ENCODE peak calls at places on chromosome 21, in five cellular contexts. One of them, this sample, is unnamed.

GRCh38 chr21:20856926-20857325 is 141.3 kb upstream of the NCAM2 start:
- DNase-seq in kidney: no peak
- DNase-seq in HFF-Myc: no peak
- DNase-seq in endodermal cell: peak; percentile 45
- DNase-seq in fibroblast of the aortic adventitia: no peak
- DNase-seq in this sample: no peak

GRCh38 chr21:36347962-36348328 is 27.9 kb downstream of the MORC3 start:
- DNase-seq in kidney: no peak
- DNase-seq in HFF-Myc: no peak
- DNase-seq in endodermal cell: no peak
- DNase-seq in fibroblast of the aortic adventitia: peak; percentile 38
- DNase-seq in this sample: peak; percentile 13

GRCh38 chr21:34669149-34669879 is 520 bp downstream of the CLIC6 start:
- DNase-seq in kidney: peak; percentile 78
- DNase-seq in HFF-Myc: no peak
- DNase-seq in endodermal cell: peak; percentile 63
- DNase-seq in fibroblast of the aortic adventitia: no peak
- DNase-seq in this sample: no peak

GRCh38 chr21:29634410-29634809 is 305.4 kb downstream of the GRIK1 start:
- DNase-seq in kidney: no peak
- DNase-seq in HFF-Myc: no peak
- DNase-seq in endodermal cell: no peak
- DNase-seq in fibroblast of the aortic adventitia: no peak
- DNase-seq in this sample: no peak

GRCh38 chr21:15174923-15175322 is 110.1 kb upstream of the NRIP1 start:
- DNase-seq in kidney: no peak
- DNase-seq in HFF-Myc: no peak
- DNase-seq in endodermal cell: no peak
- DNase-seq in fibroblast of the aortic adventitia: no peak
- DNase-seq in this sample: no peak

GRCh38 chr21:15164678-15165303 is 100.0 kb upstream of the NRIP1 start:
- DNase-seq in kidney: no peak
- DNase-seq in HFF-Myc: no peak
- DNase-seq in endodermal cell: no peak
- DNase-seq in fibroblast of the aortic adventitia: no peak
- DNase-seq in this sample: no peak

GRCh38 chr21:32392299-32392879 is 423 bp downstream of the URB1 start:
- DNase-seq in kidney: no peak
- DNase-seq in HFF-Myc: no peak
- DNase-seq in endodermal cell: no peak
- DNase-seq in fibroblast of the aortic adventitia: no peak
- DNase-seq in this sample: no peak

GRCh38 chr21:41251961-41252642 is 64.5 kb upstream of the FAM3B start:
- DNase-seq in kidney: no peak
- DNase-seq in HFF-Myc: no peak
- DNase-seq in endodermal cell: peak; percentile 17
- DNase-seq in fibroblast of the aortic adventitia: peak; percentile 85
- DNase-seq in this sample: peak; percentile 12

GRCh38 chr21:15301014-15301413 is 236.2 kb upstream of the NRIP1 start:
- DNase-seq in kidney: no peak
- DNase-seq in HFF-Myc: no peak
- DNase-seq in endodermal cell: no peak
- DNase-seq in fibroblast of the aortic adventitia: peak; percentile 19
- DNase-seq in this sample: no peak

GRCh38 chr21:33478858-33479678 is 706 bp downstream of the TMEM50B start:
- DNase-seq in kidney: peak; percentile 83
- DNase-seq in HFF-Myc: no peak
- DNase-seq in endodermal cell: peak; percentile 85
- DNase-seq in fibroblast of the aortic adventitia: peak; percentile 22
- DNase-seq in this sample: peak; percentile 23

GRCh38 chr21:33657124-33657842 is 15.0 kb downstream of the ITSN1 start:
- DNase-seq in kidney: no peak
- DNase-seq in HFF-Myc: no peak
- DNase-seq in endodermal cell: peak; percentile 24
- DNase-seq in fibroblast of the aortic adventitia: peak; percentile 22
- DNase-seq in this sample: no peak

GRCh38 chr21:31732891-31733520 is 1.1 kb upstream of the SCAF4 start:
- DNase-seq in kidney: no peak
- DNase-seq in HFF-Myc: no peak
- DNase-seq in endodermal cell: peak; percentile 71
- DNase-seq in fibroblast of the aortic adventitia: no peak
- DNase-seq in this sample: no peak

GRCh38 chr21:32336711-32337110 is 38.1 kb downstream of the MRAP start:
- DNase-seq in kidney: no peak
- DNase-seq in HFF-Myc: no peak
- DNase-seq in endodermal cell: peak; percentile 32
- DNase-seq in fibroblast of the aortic adventitia: no peak
- DNase-seq in this sample: peak; percentile 29

GRCh38 chr21:33302055-33302454 is 22.7 kb upstream of the IFNAR1 start:
- DNase-seq in kidney: no peak
- DNase-seq in HFF-Myc: no peak
- DNase-seq in endodermal cell: no peak
- DNase-seq in fibroblast of the aortic adventitia: no peak
- DNase-seq in this sample: no peak

GRCh38 chr21:29155118-29155932 is 24.9 kb downstream of the MAP3K7CL start:
- DNase-seq in kidney: peak; percentile 84
- DNase-seq in HFF-Myc: no peak
- DNase-seq in endodermal cell: peak; percentile 77
- DNase-seq in fibroblast of the aortic adventitia: peak; percentile 97
- DNase-seq in this sample: peak; percentile 64

GRCh38 chr21:31872452-31873274 is at the start of gene HUNK:
- DNase-seq in kidney: peak; percentile 84
- DNase-seq in HFF-Myc: no peak
- DNase-seq in endodermal cell: peak; percentile 88
- DNase-seq in fibroblast of the aortic adventitia: peak; percentile 10
- DNase-seq in this sample: no peak

GRCh38 chr21:14712121-14712520 is 166.0 kb upstream of the SAMSN1 start:
- DNase-seq in kidney: no peak
- DNase-seq in HFF-Myc: no peak
- DNase-seq in endodermal cell: no peak
- DNase-seq in fibroblast of the aortic adventitia: no peak
- DNase-seq in this sample: no peak

GRCh38 chr21:39109596-39110210 is 73.5 kb downstream of the PSMG1 start:
- DNase-seq in kidney: no peak
- DNase-seq in HFF-Myc: no peak
- DNase-seq in endodermal cell: no peak
- DNase-seq in fibroblast of the aortic adventitia: no peak
- DNase-seq in this sample: no peak

GRCh38 chr21:19565587-19565986 is 1162.0 kb upstream of the TMPRSS15 start:
- DNase-seq in kidney: no peak
- DNase-seq in HFF-Myc: no peak
- DNase-seq in endodermal cell: no peak
- DNase-seq in fibroblast of the aortic adventitia: no peak
- DNase-seq in this sample: no peak

GRCh38 chr21:43867936-43868335 is 2.9 kb downstream of the AGPAT3 start:
- DNase-seq in kidney: no peak
- DNase-seq in HFF-Myc: no peak
- DNase-seq in endodermal cell: no peak
- DNase-seq in fibroblast of the aortic adventitia: no peak
- DNase-seq in this sample: no peak

GRCh38 chr21:35850542-35851103 is 209.7 kb downstream of the SETD4 start:
- DNase-seq in kidney: no peak
- DNase-seq in HFF-Myc: no peak
- DNase-seq in endodermal cell: peak; percentile 25
- DNase-seq in fibroblast of the aortic adventitia: no peak
- DNase-seq in this sample: peak; percentile 1

GRCh38 chr21:32114434-32115063 is 164.3 kb downstream of the MIS18A start:
- DNase-seq in kidney: no peak
- DNase-seq in HFF-Myc: peak; percentile 72
- DNase-seq in endodermal cell: no peak
- DNase-seq in fibroblast of the aortic adventitia: no peak
- DNase-seq in this sample: no peak

GRCh38 chr21:8994640-8995511 is 1526.5 kb upstream of the TPTE start:
- DNase-seq in kidney: no peak
- DNase-seq in HFF-Myc: no peak
- DNase-seq in endodermal cell: no peak
- DNase-seq in fibroblast of the aortic adventitia: no peak
- DNase-seq in this sample: no peak

GRCh38 chr21:41361053-41361785 is 608 bp upstream of the MX2 start:
- DNase-seq in kidney: peak; percentile 51
- DNase-seq in HFF-Myc: no peak
- DNase-seq in endodermal cell: peak; percentile 42
- DNase-seq in fibroblast of the aortic adventitia: no peak
- DNase-seq in this sample: no peak

GRCh38 chr21:39141502-39141901 is 41.7 kb downstream of the PSMG1 start:
- DNase-seq in kidney: no peak
- DNase-seq in HFF-Myc: peak; percentile 79
- DNase-seq in endodermal cell: no peak
- DNase-seq in fibroblast of the aortic adventitia: peak; percentile 25
- DNase-seq in this sample: no peak

GRCh38 chr21:39818557-39818956 is 48.7 kb upstream of the PCP4 start:
- DNase-seq in kidney: no peak
- DNase-seq in HFF-Myc: no peak
- DNase-seq in endodermal cell: no peak
- DNase-seq in fibroblast of the aortic adventitia: no peak
- DNase-seq in this sample: no peak

GRCh38 chr21:27799861-27800260 is 833.0 kb upstream of the ADAMTS5 start:
- DNase-seq in kidney: no peak
- DNase-seq in HFF-Myc: no peak
- DNase-seq in endodermal cell: no peak
- DNase-seq in fibroblast of the aortic adventitia: peak; percentile 39
- DNase-seq in this sample: no peak

GRCh38 chr21:27805696-27806095 is 838.8 kb upstream of the ADAMTS5 start:
- DNase-seq in kidney: no peak
- DNase-seq in HFF-Myc: no peak
- DNase-seq in endodermal cell: no peak
- DNase-seq in fibroblast of the aortic adventitia: no peak
- DNase-seq in this sample: no peak

GRCh38 chr21:27803571-27803970 is 836.7 kb upstream of the ADAMTS5 start:
- DNase-seq in kidney: no peak
- DNase-seq in HFF-Myc: no peak
- DNase-seq in endodermal cell: no peak
- DNase-seq in fibroblast of the aortic adventitia: peak; percentile 22
- DNase-seq in this sample: no peak

GRCh38 chr21:27804515-27804914 is 837.6 kb upstream of the ADAMTS5 start:
- DNase-seq in kidney: no peak
- DNase-seq in HFF-Myc: no peak
- DNase-seq in endodermal cell: no peak
- DNase-seq in fibroblast of the aortic adventitia: peak; percentile 53
- DNase-seq in this sample: no peak

DNA sequence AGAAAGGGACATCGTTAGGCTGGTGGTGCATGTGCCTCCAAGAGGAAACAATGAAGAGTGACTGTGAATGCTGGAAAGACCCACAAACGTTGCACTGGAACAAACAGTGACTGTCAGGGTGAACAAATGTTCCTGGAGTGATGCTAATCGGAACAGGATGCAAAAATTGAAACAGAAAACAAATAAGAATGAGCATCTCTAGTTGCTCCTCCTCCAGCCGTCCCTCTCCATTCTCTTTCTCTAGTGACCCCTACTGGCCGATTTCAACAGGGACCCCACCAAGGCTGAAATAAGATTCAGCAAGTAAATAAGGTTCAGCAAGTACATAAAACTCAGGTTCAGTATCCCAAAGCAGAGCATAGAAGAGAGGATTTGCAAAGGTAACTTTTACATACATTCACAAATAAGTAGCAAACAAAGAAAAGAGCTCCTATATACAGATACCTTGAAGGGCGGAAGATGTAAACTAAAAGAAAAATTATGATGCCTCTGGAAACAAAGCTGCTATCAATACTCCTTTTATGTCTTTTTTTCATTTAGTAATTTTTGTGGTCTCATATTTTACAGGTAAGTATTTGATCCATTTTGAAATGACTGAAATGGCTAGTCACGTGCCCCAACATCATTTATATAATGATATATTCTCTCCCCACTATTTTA is 836.1 kb upstream of the ADAMTS5 start:
- DNase-seq in kidney: no peak
- DNase-seq in HFF-Myc: no peak
- DNase-seq in endodermal cell: peak; percentile 86
- DNase-seq in fibroblast of the aortic adventitia: peak; percentile 46
- DNase-seq in this sample: peak; percentile 34
- TF ChIP-seq CTCF in kidney: peak; percentile 70
- TF ChIP-seq CTCF in HFF-Myc: peak; percentile 67
- TF ChIP-seq CTCF in endodermal cell: peak; percentile 87
- TF ChIP-seq CTCF in fibroblast of the aortic adventitia: peak; percentile 58
- TF ChIP-seq CTCF in this sample: peak; percentile 85

DNA sequence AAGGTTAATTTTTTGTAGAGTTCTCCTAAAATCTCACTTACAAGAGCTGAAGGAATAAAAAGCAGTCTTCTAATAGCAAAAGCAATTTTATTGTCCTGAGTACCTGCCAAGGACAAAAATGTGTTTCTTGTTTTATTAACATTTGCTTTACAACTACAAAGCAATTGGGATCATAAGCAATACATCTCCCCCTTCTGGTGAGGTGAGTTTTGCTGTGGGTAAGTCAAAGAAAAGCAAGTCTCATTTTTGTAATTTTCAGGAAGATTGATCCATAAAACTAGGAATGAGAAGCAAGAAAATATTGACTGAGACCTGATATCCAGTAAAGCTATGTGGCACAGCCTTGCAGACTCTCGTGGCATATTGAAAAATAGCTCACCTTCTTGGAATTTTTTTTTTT is 2162.7 kb downstream of the NCAM2 start:
- DNase-seq in kidney: no peak
- DNase-seq in HFF-Myc: no peak
- DNase-seq in endodermal cell: no peak
- DNase-seq in fibroblast of the aortic adventitia: no peak
- DNase-seq in this sample: no peak
- TF ChIP-seq CTCF in kidney: no peak
- TF ChIP-seq CTCF in HFF-Myc: no peak
- TF ChIP-seq CTCF in endodermal cell: peak; percentile 57
- TF ChIP-seq CTCF in fibroblast of the aortic adventitia: no peak
- TF ChIP-seq CTCF in this sample: no peak

DNA sequence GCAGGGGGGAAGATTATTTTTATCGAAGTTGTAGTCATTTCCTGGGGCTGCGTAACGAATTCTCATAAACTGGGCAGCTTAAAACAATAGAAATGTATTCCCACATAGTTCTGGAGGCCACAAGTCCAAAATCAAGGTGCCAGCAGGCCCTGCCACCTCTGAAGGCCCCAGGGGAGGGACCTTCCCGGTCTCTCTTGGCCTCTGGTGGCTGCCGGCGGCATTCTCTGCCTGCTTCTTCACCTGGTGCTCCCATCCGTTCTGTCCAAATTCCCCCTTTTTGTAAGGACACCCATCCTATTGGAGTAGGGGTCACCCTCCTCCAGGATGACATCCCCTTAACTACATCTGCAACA is 92.8 kb downstream of the PDE9A start:
- DNase-seq in kidney: peak; percentile 34
- DNase-seq in HFF-Myc: no peak
- DNase-seq in endodermal cell: no peak
- DNase-seq in fibroblast of the aortic adventitia: no peak
- DNase-seq in this sample: no peak
- TF ChIP-seq CTCF in kidney: no peak
- TF ChIP-seq CTCF in HFF-Myc: no peak
- TF ChIP-seq CTCF in endodermal cell: no peak
- TF ChIP-seq CTCF in fibroblast of the aortic adventitia: no peak
- TF ChIP-seq CTCF in this sample: no peak

GRCh38 chr21:45542242-45542666 is at the start of gene SLC19A1:
- DNase-seq in kidney: peak; percentile 87
- DNase-seq in HFF-Myc: no peak
- DNase-seq in endodermal cell: peak; percentile 76
- DNase-seq in fibroblast of the aortic adventitia: peak; percentile 46
- DNase-seq in this sample: no peak
- TF ChIP-seq CTCF in kidney: peak; percentile 63
- TF ChIP-seq CTCF in HFF-Myc: peak; percentile 10
- TF ChIP-seq CTCF in endodermal cell: peak; percentile 58
- TF ChIP-seq CTCF in fibroblast of the aortic adventitia: peak; percentile 40
- TF ChIP-seq CTCF in this sample: peak; percentile 66